ENCODE peak calls at places on chromosomes 7 and 10, in four cellular contexts. V is activated CD4-positive, CD25-positive, alpha-beta regulatory T cell; T is hypothalamus; R is NAMALWA. U is an unnamed sample.

GRCh38 chr10:95431900-95432342 is 129.2 kb downstream of the SORBS1 start:
- DNase-seq in V (no peak), T (no peak), R (no peak), U (no peak)

GRCh38 chr7:27165655-27166474 is 528 bp upstream of the HOXA9 start:
- DNase-seq in V (no peak), T (no peak), R (no peak), U (peak)

GRCh38 chr7:23530901-23531793 is 634 bp downstream of the TRA2A start:
- DNase-seq in V (no peak), T (peak), R (peak), U (peak)

GRCh38 chr10:84415539-84416244 is 87.3 kb downstream of the CCSER2 start:
- DNase-seq in V (no peak), T (no peak), R (no peak), U (no peak)

GRCh38 chr7:10912077-10912476 is 61.6 kb upstream of the PHF14 start:
- DNase-seq in V (no peak), T (no peak), R (no peak), U (no peak)

GRCh38 chr10:96711048-96711713 is 9.1 kb downstream of the PIK3AP1 start:
- DNase-seq in V (no peak), T (no peak), R (no peak), U (no peak)

GRCh38 chr7:40873248-40873647 is 738.4 kb downstream of the SUGCT start:
- DNase-seq in V (no peak), T (no peak), R (no peak), U (no peak)

GRCh38 chr10:12902135-12902572 is 99.4 kb downstream of the CCDC3 start:
- DNase-seq in V (no peak), T (no peak), R (peak), U (peak)

GRCh38 chr7:596819-597182 is 77.2 kb upstream of the PDGFA start:
- DNase-seq in V (no peak), T (no peak), R (no peak), U (no peak)

GRCh38 chr10:124557167-124557566 is 95.5 kb downstream of the LHPP start:
- DNase-seq in V (no peak), T (no peak), R (no peak), U (no peak)

GRCh38 chr7:40298421-40298820 is 163.6 kb downstream of the SUGCT start:
- DNase-seq in V (no peak), T (no peak), R (no peak), U (no peak)

GRCh38 chr10:64115913-64116643 is 594.9 kb downstream of the REEP3 start:
- DNase-seq in V (no peak), T (no peak), R (peak), U (no peak)

GRCh38 chr7:8436965-8437364 is 3.6 kb downstream of the NXPH1 start:
- DNase-seq in V (no peak), T (no peak), R (peak), U (no peak)

U was measured in activated B cell treated with CpG ODN at 0.5 μM for 24 hours.